ENCODE peak calls at places on chromosomes 6 and 20, in six cellular contexts. One of them, this sample, is unnamed.

GRCh38 chr6:346389-347030 is 45.0 kb upstream of the IRF4 start:
- DNase-seq in HT1080: no peak
- DNase-seq in epithelial cell of prostate: no peak
- DNase-seq in germinal center: no peak
- DNase-seq in amygdala: no peak
- DNase-seq in PC-9: no peak
- DNase-seq in this sample: no peak

GRCh38 chr6:83265384-83265783 is 72.2 kb downstream of the RWDD2A start:
- DNase-seq in PC-9: no peak
- DNase-seq in HT1080: peak; percentile 70
- DNase-seq in amygdala: no peak
- DNase-seq in germinal center: no peak
- DNase-seq in epithelial cell of prostate: peak; percentile 0
- DNase-seq in this sample: no peak

GRCh38 chr6:113901482-113901881 is 44.3 kb downstream of the MARCKS start:
- DNase-seq in HT1080: no peak
- DNase-seq in amygdala: no peak
- DNase-seq in PC-9: no peak
- DNase-seq in epithelial cell of prostate: no peak
- DNase-seq in germinal center: no peak
- DNase-seq in this sample: no peak

GRCh38 chr6:75386050-75386770 is 101.6 kb upstream of the TMEM30A start:
- DNase-seq in HT1080: peak; percentile 77
- DNase-seq in germinal center: no peak
- DNase-seq in PC-9: no peak
- DNase-seq in amygdala: no peak
- DNase-seq in epithelial cell of prostate: no peak
- DNase-seq in this sample: no peak

GRCh38 chr20:51067792-51068191 is 44.9 kb upstream of the KCNG1 start:
- DNase-seq in HT1080: peak; percentile 6
- DNase-seq in PC-9: no peak
- DNase-seq in amygdala: no peak
- DNase-seq in germinal center: no peak
- DNase-seq in epithelial cell of prostate: no peak
- DNase-seq in this sample: no peak

GRCh38 chr6:15101130-15101529 is 144.7 kb upstream of the JARID2 start:
- DNase-seq in PC-9: no peak
- DNase-seq in HT1080: no peak
- DNase-seq in germinal center: no peak
- DNase-seq in epithelial cell of prostate: no peak
- DNase-seq in amygdala: no peak
- DNase-seq in this sample: no peak

GRCh38 chr6:57162008-57162407 is 10.1 kb upstream of the BAG2 start:
- DNase-seq in epithelial cell of prostate: no peak
- DNase-seq in germinal center: no peak
- DNase-seq in amygdala: no peak
- DNase-seq in PC-9: no peak
- DNase-seq in HT1080: no peak
- DNase-seq in this sample: no peak

GRCh38 chr20:57388953-57389694 is 2.1 kb upstream of the RBM38 start:
- DNase-seq in epithelial cell of prostate: no peak
- DNase-seq in germinal center: peak; percentile 77
- DNase-seq in HT1080: no peak
- DNase-seq in amygdala: no peak
- DNase-seq in PC-9: peak; percentile 68
- DNase-seq in this sample: peak; percentile 17

GRCh38 chr6:107965746-107966145 is 7.7 kb upstream of the SEC63 start:
- DNase-seq in PC-9: no peak
- DNase-seq in epithelial cell of prostate: peak; percentile 89
- DNase-seq in HT1080: no peak
- DNase-seq in amygdala: no peak
- DNase-seq in germinal center: no peak
- DNase-seq in this sample: peak; percentile 87

GRCh38 chr20:31699801-31700728 is 22.6 kb downstream of the BCL2L1 start:
- DNase-seq in amygdala: no peak
- DNase-seq in germinal center: no peak
- DNase-seq in PC-9: no peak
- DNase-seq in HT1080: no peak
- DNase-seq in epithelial cell of prostate: no peak
- DNase-seq in this sample: no peak

GRCh38 chr6:3356056-3356823 is 97.5 kb downstream of the PSMG4 start:
- DNase-seq in germinal center: peak; percentile 87
- DNase-seq in PC-9: peak; percentile 71
- DNase-seq in HT1080: peak; percentile 49
- DNase-seq in amygdala: peak; percentile 53
- DNase-seq in epithelial cell of prostate: no peak
- DNase-seq in this sample: no peak

GRCh38 chr6:132491303-132491702 is 21.6 kb downstream of the STX7 start:
- DNase-seq in amygdala: no peak
- DNase-seq in epithelial cell of prostate: no peak
- DNase-seq in HT1080: no peak
- DNase-seq in germinal center: no peak
- DNase-seq in PC-9: no peak
- DNase-seq in this sample: no peak

GRCh38 chr20:45704969-45705637 is at the start of gene WFDC10B:
- DNase-seq in PC-9: peak; percentile 39
- DNase-seq in epithelial cell of prostate: no peak
- DNase-seq in amygdala: no peak
- DNase-seq in germinal center: no peak
- DNase-seq in HT1080: no peak
- DNase-seq in this sample: no peak

GRCh38 chr6:137846772-137847313 is 20.2 kb upstream of the TNFAIP3 start:
- DNase-seq in germinal center: no peak
- DNase-seq in epithelial cell of prostate: no peak
- DNase-seq in PC-9: no peak
- DNase-seq in amygdala: peak; percentile 34
- DNase-seq in HT1080: peak; percentile 31
- DNase-seq in this sample: no peak

GRCh38 chr6:137230547-137230946 is 11.4 kb upstream of the IFNGR1 start:
- DNase-seq in germinal center: no peak
- DNase-seq in HT1080: no peak
- DNase-seq in PC-9: peak; percentile 29
- DNase-seq in epithelial cell of prostate: no peak
- DNase-seq in amygdala: no peak
- DNase-seq in this sample: no peak

GRCh38 chr6:19446570-19446969 is 390.6 kb upstream of the ID4 start:
- DNase-seq in HT1080: no peak
- DNase-seq in germinal center: no peak
- DNase-seq in amygdala: no peak
- DNase-seq in PC-9: no peak
- DNase-seq in epithelial cell of prostate: no peak
- DNase-seq in this sample: no peak

GRCh38 chr20:58965270-58966064 is 15.6 kb upstream of the NELFCD start:
- DNase-seq in HT1080: no peak
- DNase-seq in PC-9: no peak
- DNase-seq in amygdala: no peak
- DNase-seq in epithelial cell of prostate: no peak
- DNase-seq in germinal center: no peak
- DNase-seq in this sample: no peak

GRCh38 chr20:20083796-20084195 is 31.5 kb downstream of the CFAP61 start:
- DNase-seq in germinal center: peak; percentile 27
- DNase-seq in amygdala: no peak
- DNase-seq in HT1080: peak; percentile 52
- DNase-seq in PC-9: peak; percentile 46
- DNase-seq in epithelial cell of prostate: no peak
- DNase-seq in this sample: no peak

GRCh38 chr20:62405108-62405980 is 1.7 kb downstream of the CABLES2 start:
- DNase-seq in PC-9: peak; percentile 64
- DNase-seq in amygdala: no peak
- DNase-seq in epithelial cell of prostate: no peak
- DNase-seq in germinal center: no peak
- DNase-seq in HT1080: peak; percentile 38
- DNase-seq in this sample: no peak

GRCh38 chr20:47343007-47343472 is 13.5 kb downstream of the ZMYND8 start:
- DNase-seq in amygdala: no peak
- DNase-seq in PC-9: no peak
- DNase-seq in germinal center: no peak
- DNase-seq in epithelial cell of prostate: no peak
- DNase-seq in HT1080: no peak
- DNase-seq in this sample: no peak

GRCh38 chr20:46965477-46965876 is 70.8 kb downstream of the EYA2 start:
- DNase-seq in epithelial cell of prostate: no peak
- DNase-seq in amygdala: no peak
- DNase-seq in germinal center: no peak
- DNase-seq in PC-9: no peak
- DNase-seq in HT1080: no peak
- DNase-seq in this sample: no peak

GRCh38 chr20:14937846-14938245 is 600.4 kb upstream of the FLRT3 start:
- DNase-seq in germinal center: no peak
- DNase-seq in amygdala: no peak
- DNase-seq in PC-9: no peak
- DNase-seq in epithelial cell of prostate: no peak
- DNase-seq in HT1080: no peak
- DNase-seq in this sample: no peak

GRCh38 chr6:76490456-76490855 is 418.0 kb upstream of the IMPG1 start:
- DNase-seq in PC-9: no peak
- DNase-seq in amygdala: no peak
- DNase-seq in epithelial cell of prostate: no peak
- DNase-seq in HT1080: no peak
- DNase-seq in germinal center: no peak
- DNase-seq in this sample: no peak

GRCh38 chr20:38043512-38044300 is 10.2 kb downstream of the RPRD1B start:
- DNase-seq in epithelial cell of prostate: peak; percentile 79
- DNase-seq in amygdala: no peak
- DNase-seq in HT1080: peak; percentile 96
- DNase-seq in germinal center: no peak
- DNase-seq in PC-9: no peak
- DNase-seq in this sample: peak; percentile 73

GRCh38 chr6:161003336-161003735 is 11.8 kb downstream of the MAP3K4 start:
- DNase-seq in epithelial cell of prostate: no peak
- DNase-seq in germinal center: no peak
- DNase-seq in amygdala: no peak
- DNase-seq in PC-9: no peak
- DNase-seq in HT1080: no peak
- DNase-seq in this sample: no peak

GRCh38 chr6:42959917-42960242 is 674 bp upstream of the GNMT start:
- DNase-seq in PC-9: no peak
- DNase-seq in germinal center: no peak
- DNase-seq in epithelial cell of prostate: no peak
- DNase-seq in amygdala: no peak
- DNase-seq in HT1080: no peak
- DNase-seq in this sample: no peak

GRCh38 chr6:35804996-35805736 is at the start of gene LHFPL5:
- DNase-seq in HT1080: no peak
- DNase-seq in epithelial cell of prostate: no peak
- DNase-seq in PC-9: no peak
- DNase-seq in amygdala: no peak
- DNase-seq in germinal center: peak; percentile 89
- DNase-seq in this sample: no peak

GRCh38 chr6:14017626-14018475 is 93.1 kb downstream of the RNF182 start:
- DNase-seq in epithelial cell of prostate: no peak
- DNase-seq in PC-9: no peak
- DNase-seq in HT1080: no peak
- DNase-seq in amygdala: no peak
- DNase-seq in germinal center: no peak
- DNase-seq in this sample: no peak

GRCh38 chr6:43608783-43609182 is 20.3 kb downstream of the GTPBP2 start:
- DNase-seq in PC-9: no peak
- DNase-seq in HT1080: no peak
- DNase-seq in amygdala: no peak
- DNase-seq in germinal center: peak; percentile 18
- DNase-seq in epithelial cell of prostate: no peak
- DNase-seq in this sample: no peak

GRCh38 chr20:11432407-11432806 is 485.3 kb upstream of the BTBD3 start:
- DNase-seq in HT1080: peak; percentile 67
- DNase-seq in amygdala: no peak
- DNase-seq in PC-9: no peak
- DNase-seq in germinal center: no peak
- DNase-seq in epithelial cell of prostate: peak; percentile 83
- DNase-seq in this sample: peak; percentile 42

GRCh38 chr6:157510329-157511188 is 129.6 kb downstream of the ZDHHC14 start:
- DNase-seq in amygdala: no peak
- DNase-seq in germinal center: peak; percentile 37
- DNase-seq in PC-9: no peak
- DNase-seq in HT1080: no peak
- DNase-seq in epithelial cell of prostate: no peak
- DNase-seq in this sample: no peak

GRCh38 chr20:23782366-23782983 is 31.7 kb upstream of the CST1 start:
- DNase-seq in epithelial cell of prostate: no peak
- DNase-seq in HT1080: peak; percentile 26
- DNase-seq in amygdala: no peak
- DNase-seq in PC-9: peak; percentile 61
- DNase-seq in germinal center: no peak
- DNase-seq in this sample: no peak

GRCh38 chr6:26225848-26226590 is 138.8 kb downstream of the HFE start:
- DNase-seq in amygdala: no peak
- DNase-seq in germinal center: no peak
- DNase-seq in epithelial cell of prostate: no peak
- DNase-seq in HT1080: no peak
- DNase-seq in PC-9: no peak
- DNase-seq in this sample: no peak

GRCh38 chr20:11880694-11881093 is 37.0 kb upstream of the BTBD3 start:
- DNase-seq in PC-9: no peak
- DNase-seq in germinal center: no peak
- DNase-seq in epithelial cell of prostate: peak; percentile 62
- DNase-seq in amygdala: no peak
- DNase-seq in HT1080: peak; percentile 18
- DNase-seq in this sample: no peak

GRCh38 chr20:22723659-22724058 is 139.3 kb upstream of the FOXA2 start:
- DNase-seq in epithelial cell of prostate: no peak
- DNase-seq in HT1080: no peak
- DNase-seq in PC-9: no peak
- DNase-seq in germinal center: no peak
- DNase-seq in amygdala: no peak
- DNase-seq in this sample: no peak

GRCh38 chr6:51489133-51489532 is 598.3 kb downstream of the PKHD1 start:
- DNase-seq in epithelial cell of prostate: no peak
- DNase-seq in HT1080: no peak
- DNase-seq in amygdala: no peak
- DNase-seq in PC-9: no peak
- DNase-seq in germinal center: no peak
- DNase-seq in this sample: no peak

This sample was measured in keratinocyte.